ENCODE peak calls at places on chromosome 12, in four cellular contexts. N is HepG2, T is WTC11, S is SK-N-SH. H is an unnamed sample.

GRCh38 chr12:39296496-39296895 is 146.4 kb downstream of the KIF21A start:
- DNase-seq in T (no peak), N (no peak), S (no peak), H (no peak)

GRCh38 chr12:69042970-69043369 is 110.0 kb upstream of the CPM start:
- DNase-seq in N (peak; percentile 17), T (peak; percentile 13), S (no peak), H (no peak)

GRCh38 chr12:34392741-34393085 is 370.4 kb downstream of the ALG10 start:
- DNase-seq in T (no peak), N (no peak), S (no peak), H (no peak)

GRCh38 chr12:87953257-87953860 is 75.8 kb downstream of the C12orf50 start:
- DNase-seq in T (no peak), N (peak; percentile 15), S (peak; percentile 57), H (no peak)

GRCh38 chr12:25806271-25806670 is 152.2 kb upstream of the RASSF8 start:
- DNase-seq in S (no peak), N (no peak), T (no peak), H (no peak)

GRCh38 chr12:15910468-15910863 is 666 bp upstream of the DERA start:
- DNase-seq in N (no peak), T (no peak), S (no peak), H (no peak)

GRCh38 chr12:131098178-131098981 is 144.7 kb downstream of the ADGRD1 start:
- DNase-seq in N (no peak), S (no peak), T (peak; percentile 1), H (no peak)

GRCh38 chr12:114911196-114911595 is 227.2 kb upstream of the TBX3 start:
- DNase-seq in T (no peak), N (no peak), S (no peak), H (no peak)

GRCh38 chr12:51868821-51869489 is 18.9 kb upstream of the ANKRD33 start:
- DNase-seq in T (peak; percentile 58), S (peak; percentile 91), N (no peak), H (peak; percentile 73)

GRCh38 chr12:78473561-78473960 is 391.0 kb upstream of the SYT1 start:
- DNase-seq in S (no peak), N (no peak), T (no peak), H (no peak)

GRCh38 chr12:28568709-28569108 is 378.5 kb downstream of the CCDC91 start:
- DNase-seq in N (no peak), S (peak; percentile 32), T (no peak), H (no peak)

GRCh38 chr12:119938049-119938667 is 50.9 kb upstream of the BICDL1 start:
- DNase-seq in T (peak; percentile 78), N (peak; percentile 39), S (peak; percentile 76), H (peak; percentile 75)

GRCh38 chr12:131830335-131831020 is 2.3 kb downstream of the MMP17 start:
- DNase-seq in T (peak; percentile 67), S (peak; percentile 87), N (peak; percentile 43), H (peak; percentile 90)

GRCh38 chr12:120115692-120116442 is 686 bp downstream of the RAB35 start:
- DNase-seq in S (no peak), N (peak; percentile 41), T (peak; percentile 48), H (peak; percentile 76)

GRCh38 chr12:108495054-108495453 is 20.0 kb upstream of the FICD start:
- DNase-seq in T (peak; percentile 67), N (peak; percentile 18), S (peak; percentile 59), H (peak; percentile 77)

GRCh38 chr12:89862511-89863331 is 154.1 kb upstream of the ATP2B1 start:
- DNase-seq in S (no peak), N (no peak), T (no peak), H (peak; percentile 16)

GRCh38 chr12:113480336-113480688 is 8.6 kb upstream of the LHX5 start:
- DNase-seq in T (no peak), N (no peak), S (no peak), H (no peak)

GRCh38 chr12:28893365-28893764 is 255.7 kb upstream of the FAR2 start:
- DNase-seq in S (no peak), T (no peak), N (no peak), H (no peak)

GRCh38 chr12:107368586-107368985 is 275.2 kb upstream of the CRY1 start:
- DNase-seq in N (no peak), T (no peak), S (no peak), H (no peak)

GRCh38 chr12:28253175-28253641 is 63.0 kb downstream of the CCDC91 start:
- DNase-seq in T (no peak), N (no peak), S (no peak), H (no peak)

GRCh38 chr12:7915911-7916403 is 20.0 kb downstream of the SLC2A3 start:
- DNase-seq in T (peak; percentile 25), S (peak; percentile 9), N (no peak), H (no peak)

GRCh38 chr12:49244161-49244560 is 20.7 kb upstream of the TUBA1C start:
- DNase-seq in T (no peak), S (no peak), N (no peak), H (no peak)
- TF ChIP-seq FOXJ3 in T (no peak), S (no peak), N (no peak), H (no peak)

GRCh38 chr12:53695148-53696138 is 19.6 kb upstream of the ATP5MC2 start:
- DNase-seq in T (peak; percentile 63), N (no peak), S (peak; percentile 48), H (peak; percentile 37)
- TF ChIP-seq FOXJ3 in T (no peak), N (no peak), S (no peak), H (no peak)

GRCh38 chr12:6699989-6700645 is 498 bp downstream of the PIANP start:
- DNase-seq in N (no peak), T (peak; percentile 66), S (peak; percentile 86), H (peak; percentile 26)
- TF ChIP-seq FOXJ3 in N (no peak), T (no peak), S (no peak), H (no peak)

GRCh38 chr12:56219840-56220239 is 1.9 kb downstream of the RNF41 start:
- DNase-seq in T (no peak), N (no peak), S (no peak), H (no peak)

GRCh38 chr12:56221757-56222530 is at the start of gene RNF41:
- DNase-seq in S (peak; percentile 96), T (peak; percentile 97), N (peak; percentile 91), H (peak; percentile 97)

GRCh38 chr12:56222531-56222895 is 791 bp upstream of the RNF41 start:
- DNase-seq in N (no peak), T (no peak), S (no peak), H (no peak)

GRCh38 chr12:56220611-56221232 is 1.0 kb downstream of the RNF41 start:
- DNase-seq in T (no peak), S (no peak), N (no peak), H (no peak)

DNA sequence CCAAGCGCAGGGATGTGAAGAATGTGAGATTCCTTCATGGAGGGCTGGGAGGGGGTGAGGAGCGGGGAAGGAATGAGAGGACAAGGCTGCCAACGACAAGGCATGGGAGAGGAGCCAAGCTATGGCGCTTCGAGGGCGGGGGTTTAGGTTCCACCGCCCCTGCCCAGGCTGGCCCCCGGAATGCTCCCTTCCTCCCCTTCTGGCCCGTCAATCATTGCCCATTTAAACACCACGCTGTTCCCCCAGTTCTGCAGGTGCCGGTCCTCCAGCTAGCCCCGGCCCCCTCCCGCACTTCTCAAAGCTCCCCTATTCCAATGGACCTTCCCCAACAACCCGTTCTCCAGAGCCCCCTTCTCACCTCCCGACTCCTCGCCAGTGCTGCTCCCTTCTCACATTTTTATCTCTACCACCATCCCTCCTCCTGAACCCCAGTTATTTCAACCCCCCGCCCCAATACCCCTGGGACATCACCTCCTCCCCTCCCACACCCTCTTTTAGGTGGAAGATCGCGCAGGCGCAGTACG is 427 bp downstream of the RNF41 start:
- DNase-seq in N (no peak), T (peak; percentile 62), S (peak; percentile 72), H (no peak)
- TF ChIP-seq FOXJ3 in N (no peak), T (no peak), S (no peak), H (no peak)

DNA sequence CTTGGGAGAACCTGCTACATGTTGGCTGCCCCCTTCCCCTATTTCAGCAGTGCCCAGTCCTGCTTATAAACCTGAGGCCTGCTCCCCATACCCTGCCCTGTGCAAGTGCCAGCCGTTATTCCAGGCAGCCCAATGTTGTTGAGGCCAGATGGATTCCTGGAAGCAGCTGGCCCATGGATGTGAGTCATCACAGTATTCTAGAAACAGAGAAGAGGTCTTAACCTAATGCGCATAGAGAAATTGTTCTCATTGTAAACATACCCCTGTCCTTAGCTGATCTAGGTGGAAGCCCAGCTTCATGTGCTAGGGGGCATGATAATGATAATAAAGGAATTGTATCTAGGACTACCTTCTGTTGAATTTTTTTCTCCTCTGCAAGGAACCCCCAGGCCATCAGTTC is 69.7 kb downstream of the TSPAN11 start:
- DNase-seq in S (no peak), N (no peak), T (no peak), H (no peak)
- TF ChIP-seq FOXJ3 in S (no peak), N (no peak), T (no peak), H (no peak)

GRCh38 chr12:95605875-95606274 is 54.6 kb upstream of the USP44 start:
- DNase-seq in N (peak; percentile 20), T (no peak), S (no peak), H (no peak)
- TF ChIP-seq FOXJ3 in N (no peak), T (no peak), S (no peak), H (no peak)

GRCh38 chr12:24066865-24067264 is 117.4 kb upstream of the SOX5 start:
- DNase-seq in T (no peak), S (no peak), N (no peak), H (no peak)
- TF ChIP-seq FOXJ3 in T (no peak), S (no peak), N (no peak), H (no peak)

GRCh38 chr12:97572220-97572619 is 109.6 kb downstream of the RMST start:
- DNase-seq in N (no peak), S (no peak), T (no peak), H (no peak)

GRCh38 chr12:97568336-97569180 is 106.0 kb downstream of the RMST start:
- DNase-seq in N (peak; percentile 99), S (no peak), T (no peak), H (no peak)

GRCh38 chr12:97567619-97568110 is 105.1 kb downstream of the RMST start:
- DNase-seq in S (no peak), N (peak; percentile 89), T (no peak), H (no peak)
- TF ChIP-seq FOXJ3 in S (no peak), N (peak; percentile 87), T (no peak), H (no peak)

H was measured in K562.